ENCODE peak calls at places on chromosomes 16 and 17, in seven cellular contexts. X is cardiac muscle cell, L is lung, R is natural killer cell, F is HL-60, A is left lung, W is progenitor cell of endocrine pancreas. V is an unnamed sample.

GRCh38 chr17:50055426-50056216 is at the start of gene ITGA3:
- DNase-seq in X (peak), L (peak), R (no peak), F (no peak), A (peak), W (peak), V (peak)

GRCh38 chr16:7236824-7237410 is 95.7 kb upstream of the RBFOX1 start:
- DNase-seq in X (no peak), L (no peak), R (no peak), F (no peak), A (no peak), W (no peak), V (no peak)

GRCh38 chr17:80790981-80791742 is 200.5 kb upstream of the CHMP6 start:
- DNase-seq in X (no peak), L (no peak), R (no peak), F (no peak), A (peak), W (no peak), V (no peak)

GRCh38 chr17:1746975-1747543 is 4.4 kb downstream of the SERPINF2 start:
- DNase-seq in X (peak), L (peak), R (no peak), F (no peak), A (peak), W (no peak), V (no peak)

GRCh38 chr16:10088380-10088793 is 93.8 kb downstream of the GRIN2A start:
- DNase-seq in X (no peak), L (no peak), R (no peak), F (no peak), A (no peak), W (no peak), V (no peak)

GRCh38 chr16:3951861-3952332 is 71.4 kb upstream of the CREBBP start:
- DNase-seq in X (peak), L (no peak), R (no peak), F (no peak), A (no peak), W (no peak), V (no peak)

GRCh38 chr16:85752511-85753420 is 1.9 kb upstream of the C16orf74 start:
- DNase-seq in X (peak), L (no peak), R (no peak), F (no peak), A (no peak), W (no peak), V (no peak)

GRCh38 chr17:50630524-50631194 is 4.0 kb upstream of the ABCC3 start:
- DNase-seq in X (peak), L (peak), R (peak), F (no peak), A (no peak), W (peak), V (no peak)

GRCh38 chr16:9647981-9648701 is 534.1 kb downstream of the GRIN2A start:
- DNase-seq in X (peak), L (no peak), R (no peak), F (peak), A (no peak), W (no peak), V (peak)

DNA sequence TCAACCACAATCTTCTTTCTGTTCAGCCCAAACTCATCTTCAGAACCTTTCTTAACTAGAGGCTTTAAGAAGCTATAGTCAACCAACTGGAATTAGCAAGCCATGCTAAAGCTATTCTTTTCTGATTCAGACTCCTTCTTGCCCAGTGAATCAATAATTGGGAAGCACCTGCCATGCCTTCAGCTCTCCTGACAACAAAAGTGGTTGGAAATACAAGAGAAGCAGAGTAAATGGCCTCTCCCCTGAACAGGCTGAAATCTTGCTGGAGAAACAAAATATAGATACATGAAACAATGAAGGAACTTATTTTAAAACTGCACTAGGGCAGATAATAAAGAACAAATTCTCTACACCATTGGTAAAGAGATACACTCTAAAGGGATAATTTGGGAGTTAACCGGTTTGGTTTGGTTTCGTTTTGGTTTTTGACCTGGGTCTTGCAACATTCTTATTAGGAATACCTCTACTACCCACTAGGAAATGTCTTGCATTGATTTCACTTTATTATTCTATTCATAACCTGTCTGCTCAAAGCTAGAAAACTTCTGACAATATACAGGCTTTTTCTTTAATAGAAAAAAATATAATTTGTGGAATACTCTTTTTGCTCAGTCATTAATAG is 173.6 kb upstream of the DYNLRB2 start:
- DNase-seq in X (no peak), L (no peak), R (no peak), F (no peak), A (no peak), W (no peak), V (no peak)
- TF ChIP-seq CTCF in X (no peak), L (no peak), R (no peak), F (no peak), A (no peak), W (no peak), V (no peak)

GRCh38 chr17:65933290-65933689 is 258.6 kb downstream of the CEP112 start:
- DNase-seq in X (no peak), L (no peak), R (no peak), F (no peak), A (no peak), W (no peak), V (no peak)
- TF ChIP-seq CTCF in X (no peak), L (no peak), R (no peak), F (no peak), A (no peak), W (no peak), V (no peak)

GRCh38 chr16:78227855-78228254 is 128.4 kb downstream of the WWOX start:
- DNase-seq in X (no peak), L (peak), R (no peak), F (no peak), A (no peak), W (no peak), V (no peak)
- TF ChIP-seq CTCF in X (no peak), L (no peak), R (no peak), F (no peak), A (no peak), W (peak), V (peak)

GRCh38 chr16:83542491-83542890 is 265.3 kb upstream of the HSBP1 start:
- DNase-seq in X (no peak), L (no peak), R (no peak), F (no peak), A (no peak), W (no peak), V (no peak)
- TF ChIP-seq CTCF in X (no peak), L (no peak), R (no peak), F (no peak), A (no peak), W (no peak), V (no peak)

GRCh38 chr16:74984670-74985411 is at the start of gene WDR59:
- DNase-seq in X (peak), L (peak), R (peak), F (peak), A (peak), W (peak), V (peak)
- TF ChIP-seq CTCF in X (no peak), L (no peak), R (no peak), F (no peak), A (no peak), W (no peak), V (no peak)

DNA sequence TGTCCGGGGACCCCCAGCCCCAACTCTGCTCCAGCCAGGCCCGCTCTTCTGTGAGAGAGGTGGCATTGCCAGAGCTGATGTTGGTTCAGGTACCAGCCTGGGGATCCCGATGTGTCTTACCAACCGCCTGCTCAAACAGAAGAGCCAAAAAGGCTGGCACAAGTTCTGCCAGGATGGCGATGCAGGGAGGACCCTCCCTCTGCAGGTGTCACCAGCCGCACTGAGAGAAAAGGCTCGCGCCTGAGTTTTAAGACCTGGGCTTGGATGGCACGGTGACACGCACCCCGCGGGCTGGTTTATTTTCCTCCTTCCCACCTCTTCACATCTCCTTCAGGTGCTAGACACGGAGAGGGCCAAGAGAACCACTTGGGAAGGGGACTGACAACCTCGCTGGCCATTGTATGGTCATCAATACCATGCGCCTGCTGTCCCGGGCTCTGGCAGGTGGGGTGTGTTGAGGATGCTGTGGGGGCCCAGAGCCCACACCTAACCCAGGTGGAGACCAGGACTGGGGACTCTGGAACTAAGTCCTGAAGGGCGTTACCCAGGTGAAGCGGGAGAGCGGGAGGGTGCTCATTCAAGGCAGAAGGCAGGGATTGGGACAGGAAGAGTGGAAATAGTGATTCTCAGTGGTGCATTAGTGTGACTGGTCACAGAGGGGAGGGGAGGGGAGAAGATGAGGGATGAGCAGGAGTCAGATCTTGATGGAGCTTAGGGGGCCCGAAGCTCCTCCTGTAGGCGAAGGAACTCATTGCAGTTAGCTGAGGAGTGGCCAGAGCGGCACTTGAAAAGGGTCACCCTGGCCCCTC is 16.3 kb downstream of the FOXJ1 start:
- DNase-seq in X (no peak), L (no peak), R (no peak), F (no peak), A (no peak), W (no peak), V (peak)
- TF ChIP-seq CTCF in X (peak), L (no peak), R (no peak), F (no peak), A (no peak), W (peak), V (peak)

DNA sequence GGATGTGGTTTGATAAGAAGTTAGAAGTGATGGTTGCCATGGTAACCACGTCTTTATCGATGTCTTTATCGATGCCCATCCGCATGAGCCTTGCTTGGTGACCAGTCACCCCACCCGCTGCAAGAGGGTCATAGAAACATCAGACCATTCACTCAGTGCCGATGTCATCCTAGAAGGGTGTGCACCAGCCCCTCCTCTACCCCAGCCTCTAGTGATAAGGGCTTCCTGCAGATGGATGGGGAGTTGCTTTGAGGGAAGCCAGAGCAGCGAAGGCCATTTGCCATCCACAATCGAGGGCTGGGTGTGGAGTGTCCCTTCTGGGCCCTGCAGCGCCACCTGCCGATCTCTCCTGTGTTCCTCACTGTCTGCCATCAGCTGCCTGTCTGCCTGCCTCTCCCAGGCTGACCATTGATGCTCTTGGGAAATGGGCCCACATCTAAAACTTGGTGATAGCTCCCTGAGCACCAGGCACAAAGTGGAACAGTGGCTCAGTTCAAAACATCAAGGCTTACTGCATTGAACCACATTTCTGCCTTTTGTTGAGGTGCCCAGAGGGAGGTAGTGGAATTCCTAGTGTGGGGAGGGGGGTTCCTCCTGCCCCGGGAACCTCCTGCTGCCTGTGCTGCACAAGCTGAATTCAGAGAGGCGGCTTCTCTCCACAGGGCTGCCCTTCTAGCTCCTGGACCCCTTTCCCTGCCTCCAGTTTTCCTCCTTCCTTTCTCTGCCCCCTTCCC is 8.9 kb downstream of the CALB2 start:
- DNase-seq in X (peak), L (no peak), R (no peak), F (peak), A (no peak), W (peak), V (no peak)
- TF ChIP-seq CTCF in X (peak), L (no peak), R (no peak), F (peak), A (peak), W (peak), V (peak)

GRCh38 chr16:64468515-64469090 is 653.3 kb downstream of the CDH11 start:
- DNase-seq in X (no peak), L (no peak), R (no peak), F (no peak), A (no peak), W (no peak), V (no peak)

GRCh38 chr16:64469351-64469750 is 652.5 kb downstream of the CDH11 start:
- DNase-seq in X (no peak), L (no peak), R (no peak), F (no peak), A (no peak), W (no peak), V (no peak)

GRCh38 chr16:64475627-64476351 is 646.1 kb downstream of the CDH11 start:
- DNase-seq in X (peak), L (no peak), R (no peak), F (no peak), A (no peak), W (no peak), V (no peak)

GRCh38 chr16:64470916-64471315 is 650.9 kb downstream of the CDH11 start:
- DNase-seq in X (no peak), L (no peak), R (no peak), F (no peak), A (no peak), W (no peak), V (no peak)

GRCh38 chr16:64469906-64470702 is 651.8 kb downstream of the CDH11 start:
- DNase-seq in X (peak), L (no peak), R (no peak), F (no peak), A (no peak), W (no peak), V (no peak)
- TF ChIP-seq CTCF in X (peak), L (no peak), R (no peak), F (no peak), A (no peak), W (no peak), V (no peak)

GRCh38 chr16:8548166-8548565 is 42.1 kb downstream of the TMEM114 start:
- DNase-seq in X (no peak), L (no peak), R (no peak), F (no peak), A (no peak), W (no peak), V (no peak)
- TF ChIP-seq CTCF in X (no peak), L (no peak), R (no peak), F (no peak), A (no peak), W (no peak), V (no peak)

V was measured in D721Med.